ENCODE peak calls at places on chromosome 20, in seven cellular contexts. S is transverse colon, X is osteocyte, L is AG09319, R is cardiac muscle cell, G is non-pigmented ciliary epithelial cell, J is WTC11. I is an unnamed sample.

GRCh38 chr20:20407891-20408805 is 40.2 kb downstream of the INSM1 start:
- DNase-seq in S (no peak), X (no peak), L (no peak), R (peak; percentile 3), G (no peak), J (no peak), I (no peak)

GRCh38 chr20:45780159-45780558 is 11.5 kb downstream of the WFDC3 start:
- DNase-seq in S (no peak), X (no peak), L (no peak), R (no peak), G (no peak), J (no peak), I (no peak)

GRCh38 chr20:31663838-31664695 is 26.4 kb downstream of the COX4I2 start:
- DNase-seq in S (peak; percentile 77), X (no peak), L (no peak), R (no peak), G (no peak), J (no peak), I (no peak)

GRCh38 chr20:3452690-3453089 is 18.1 kb upstream of the ATRN start:
- DNase-seq in S (no peak), X (no peak), L (no peak), R (no peak), G (no peak), J (no peak), I (no peak)

GRCh38 chr20:38186788-38187221 is 21.7 kb upstream of the TGM2 start:
- DNase-seq in S (no peak), X (no peak), L (no peak), R (no peak), G (no peak), J (no peak), I (no peak)

GRCh38 chr20:41506192-41506915 is 111.8 kb downstream of the CHD6 start:
- DNase-seq in S (no peak), X (no peak), L (no peak), R (no peak), G (no peak), J (no peak), I (no peak)

GRCh38 chr20:63223121-63223825 is 7.3 kb upstream of the YTHDF1 start:
- DNase-seq in S (peak; percentile 36), X (no peak), L (no peak), R (peak; percentile 43), G (no peak), J (peak; percentile 81), I (no peak)

GRCh38 chr20:44600758-44601562 is 18.6 kb downstream of the PKIG start:
- DNase-seq in S (no peak), X (no peak), L (no peak), R (no peak), G (no peak), J (no peak), I (peak; percentile 46)

GRCh38 chr20:46712056-46712636 is 2.7 kb downstream of the SLC2A10 start:
- DNase-seq in S (no peak), X (no peak), L (no peak), R (no peak), G (no peak), J (no peak), I (no peak)

GRCh38 chr20:61853073-61854005 is 212.3 kb downstream of the TAF4 start:
- DNase-seq in S (no peak), X (no peak), L (no peak), R (no peak), G (no peak), J (no peak), I (no peak)

GRCh38 chr20:34544109-34544793 is 14.3 kb upstream of the MAP1LC3A start:
- DNase-seq in S (peak; percentile 33), X (no peak), L (no peak), R (peak; percentile 24), G (no peak), J (peak; percentile 48), I (no peak)

GRCh38 chr20:46899619-46900018 is 5.0 kb downstream of the EYA2 start:
- DNase-seq in S (no peak), X (no peak), L (no peak), R (no peak), G (no peak), J (no peak), I (no peak)

GRCh38 chr20:33583154-33583553 is 79.0 kb upstream of the C20orf144 start:
- DNase-seq in S (no peak), X (no peak), L (no peak), R (no peak), G (no peak), J (no peak), I (no peak)

GRCh38 chr20:9878096-9878495 is 39.2 kb upstream of the PAK5 start:
- DNase-seq in S (no peak), X (no peak), L (no peak), R (no peak), G (no peak), J (no peak), I (no peak)

GRCh38 chr20:32495217-32495565 is 89.9 kb downstream of the NOL4L start:
- DNase-seq in S (no peak), X (no peak), L (no peak), R (peak; percentile 49), G (no peak), J (no peak), I (no peak)

GRCh38 chr20:11261533-11262000 is 587.8 kb upstream of the JAG1 start:
- DNase-seq in S (no peak), X (no peak), L (no peak), R (peak; percentile 77), G (peak; percentile 79), J (no peak), I (no peak)

GRCh38 chr20:34220581-34220980 is 20.6 kb upstream of the ASIP start:
- DNase-seq in S (no peak), X (no peak), L (no peak), R (peak; percentile 55), G (peak; percentile 28), J (no peak), I (no peak)

GRCh38 chr20:15776773-15777172 is 796.5 kb downstream of the KIF16B start:
- DNase-seq in S (no peak), X (no peak), L (no peak), R (no peak), G (no peak), J (no peak), I (no peak)

GRCh38 chr20:64216036-64216435 is 39.5 kb upstream of the PCMTD2 start:
- DNase-seq in S (no peak), X (no peak), L (no peak), R (peak; percentile 11), G (no peak), J (no peak), I (no peak)

GRCh38 chr20:6590891-6591679 is 176.4 kb upstream of the BMP2 start:
- DNase-seq in S (peak; percentile 48), X (no peak), L (peak; percentile 35), R (peak; percentile 69), G (no peak), J (no peak), I (no peak)

GRCh38 chr20:50230184-50230583 is 39.6 kb downstream of the CEBPB start:
- DNase-seq in S (no peak), X (no peak), L (no peak), R (no peak), G (no peak), J (no peak), I (no peak)

GRCh38 chr20:62142252-62143117 is 709 bp downstream of the PSMA7 start:
- DNase-seq in S (peak; percentile 36), X (no peak), L (no peak), R (no peak), G (no peak), J (peak; percentile 38), I (peak; percentile 38)

GRCh38 chr20:14790771-14791517 is 453.5 kb upstream of the FLRT3 start:
- DNase-seq in S (no peak), X (no peak), L (no peak), R (no peak), G (peak; percentile 31), J (no peak), I (no peak)

GRCh38 chr20:48406462-48407235 is 421.1 kb downstream of the PREX1 start:
- DNase-seq in S (no peak), X (no peak), L (no peak), R (no peak), G (no peak), J (no peak), I (no peak)

GRCh38 chr20:43999848-44000247 is 85.2 kb downstream of the TOX2 start:
- DNase-seq in S (no peak), X (no peak), L (no peak), R (no peak), G (no peak), J (no peak), I (no peak)

GRCh38 chr20:50721881-50722281 is 9.5 kb upstream of the PARD6B start:
- DNase-seq in S (no peak), X (no peak), L (no peak), R (no peak), G (no peak), J (no peak), I (no peak)

GRCh38 chr20:18288748-18289705 is 700 bp downstream of the ZNF133 start:
- DNase-seq in S (no peak), X (no peak), L (no peak), R (peak; percentile 23), G (no peak), J (peak; percentile 24), I (no peak)

GRCh38 chr20:4726710-4727391 is 5.1 kb downstream of the PRND start:
- DNase-seq in S (peak; percentile 20), X (no peak), L (peak; percentile 80), R (peak; percentile 59), G (peak; percentile 40), J (no peak), I (peak; percentile 20)

GRCh38 chr20:5652626-5653573 is 97.3 kb upstream of the SHLD1 start:
- DNase-seq in S (no peak), X (no peak), L (peak; percentile 49), R (peak; percentile 64), G (peak; percentile 84), J (no peak), I (no peak)

GRCh38 chr20:49984426-49985153 is 1.8 kb downstream of the SNAI1 start:
- DNase-seq in S (no peak), X (no peak), L (no peak), R (no peak), G (no peak), J (no peak), I (no peak)

GRCh38 chr20:57335392-57335791 is 5.8 kb downstream of the SPO11 start:
- DNase-seq in S (no peak), X (no peak), L (no peak), R (no peak), G (no peak), J (no peak), I (no peak)

GRCh38 chr20:56181593-56181992 is 66.9 kb upstream of the MC3R start:
- DNase-seq in S (peak; percentile 10), X (no peak), L (no peak), R (no peak), G (no peak), J (no peak), I (no peak)

I was measured in ovary.